ENCODE peak calls at places on chromosomes 1 and 21, in seven cellular contexts. M is midbrain; O is NCI-H526; K is amniotic stem cell; B is CD4-positive, alpha-beta T cell; P is hippocampal formation; R is kidney. W is an unnamed sample.

GRCh38 chr1:160877221-160877620 is 7.8 kb downstream of the ITLN1 start:
- DNase-seq in M (no peak), O (no peak), R (no peak), B (no peak), P (no peak), K (no peak), W (no peak)

GRCh38 chr1:205826407-205826806 is 13.4 kb upstream of the SLC41A1 start:
- DNase-seq in M (no peak), P (no peak), K (no peak), B (no peak), R (no peak), O (no peak), W (no peak)

GRCh38 chr21:39029086-39029772 is 154.0 kb downstream of the PSMG1 start:
- DNase-seq in M (no peak), P (no peak), O (no peak), B (no peak), R (no peak), K (peak), W (no peak)

GRCh38 chr1:229035054-229035747 is 235.7 kb upstream of the RAB4A start:
- DNase-seq in O (no peak), R (no peak), B (no peak), K (no peak), M (no peak), P (no peak), W (no peak)

GRCh38 chr1:23417570-23417969 is 7.0 kb downstream of the TCEA3 start:
- DNase-seq in O (no peak), K (no peak), P (no peak), R (no peak), M (no peak), B (no peak), W (no peak)

GRCh38 chr1:8121261-8122159 is 95.4 kb upstream of the ERRFI1 start:
- DNase-seq in B (no peak), R (peak), O (no peak), M (no peak), P (no peak), K (no peak), W (no peak)

GRCh38 chr21:35026153-35026499 is 23.0 kb downstream of the RUNX1 start:
- DNase-seq in K (no peak), P (no peak), M (no peak), B (no peak), O (no peak), R (no peak), W (no peak)

GRCh38 chr21:43644609-43645008 is 14.7 kb downstream of the HSF2BP start:
- DNase-seq in M (no peak), B (no peak), O (no peak), P (peak), K (no peak), R (no peak), W (no peak)

GRCh38 chr1:30795026-30795425 is 37.5 kb upstream of the LAPTM5 start:
- DNase-seq in O (no peak), M (no peak), P (no peak), R (peak), K (no peak), B (no peak), W (no peak)

GRCh38 chr1:116515702-116516101 is 55.1 kb downstream of the CD58 start:
- DNase-seq in K (no peak), R (no peak), B (no peak), M (no peak), O (no peak), P (no peak), W (no peak)

GRCh38 chr1:58773406-58773840 is 10.4 kb downstream of the JUN start:
- DNase-seq in P (no peak), M (no peak), B (no peak), K (no peak), R (peak), O (peak), W (peak)

GRCh38 chr1:209937996-209938959 is at the start of gene SYT14:
- DNase-seq in K (peak), M (peak), O (peak), P (no peak), B (no peak), R (peak), W (peak)

GRCh38 chr1:193115629-193116227 is 6.1 kb upstream of the CDC73 start:
- DNase-seq in K (peak), P (no peak), R (no peak), B (no peak), O (no peak), M (no peak), W (no peak)

GRCh38 chr1:163381487-163382184 is 59.9 kb downstream of the NUF2 start:
- DNase-seq in R (no peak), K (no peak), P (no peak), M (no peak), O (no peak), B (no peak), W (no peak)

GRCh38 chr1:18641005-18641941 is 10.6 kb downstream of the PAX7 start:
- DNase-seq in B (no peak), K (no peak), O (no peak), P (no peak), M (no peak), R (no peak), W (no peak)

GRCh38 chr1:190067592-190067991 is 410.1 kb downstream of the BRINP3 start:
- DNase-seq in O (peak), B (no peak), R (no peak), K (no peak), M (no peak), P (no peak), W (no peak)

GRCh38 chr1:24946861-24947658 is 17.0 kb upstream of the RUNX3 start:
- DNase-seq in P (no peak), R (no peak), B (no peak), M (no peak), K (no peak), O (no peak), W (no peak)

GRCh38 chr1:157955860-157956259 is 37.6 kb upstream of the KIRREL1 start:
- DNase-seq in O (no peak), M (no peak), B (no peak), R (no peak), P (peak), K (no peak), W (peak)

GRCh38 chr1:47837866-47838561 is 159.2 kb downstream of the TRABD2B start:
- DNase-seq in M (no peak), O (no peak), K (no peak), R (no peak), B (no peak), P (no peak), W (no peak)

W was measured in globus pallidus.